ENCODE peak calls at places on chromosome 6, in ten cellular contexts. G, F, V, U, O, I, S, P, L and W are unnamed samples.

GRCh38 chr6:2353412-2354137 is 108.2 kb upstream of the GMDS start:
- DNase-seq in S (peak), P (peak), U (peak), L (peak), G (peak), O (peak), F (no peak), I (peak), V (peak), W (peak)

GRCh38 chr6:3438190-3439167 is 18.4 kb downstream of the SLC22A23 start:
- DNase-seq in S (no peak), O (peak), V (no peak), G (peak), L (no peak), P (peak), U (no peak), I (no peak), F (no peak), W (peak)

GRCh38 chr6:160035241-160035640 is 66.4 kb downstream of the IGF2R start:
- DNase-seq in I (no peak), S (no peak), G (no peak), L (no peak), U (no peak), F (no peak), V (no peak), O (no peak), P (no peak), W (no peak)

GRCh38 chr6:37244430-37245310 is 12.9 kb upstream of the TBC1D22B start:
- DNase-seq in F (peak), G (peak), O (peak), U (no peak), P (no peak), V (peak), S (no peak), L (no peak), I (no peak), W (peak)

GRCh38 chr6:135895231-135895931 is 43.9 kb downstream of the PDE7B start:
- DNase-seq in G (no peak), F (no peak), O (no peak), P (no peak), U (no peak), L (no peak), I (no peak), S (no peak), V (no peak), W (no peak)

GRCh38 chr6:33686981-33687975 is 24.2 kb downstream of the UQCC2 start:
- DNase-seq in F (no peak), S (no peak), L (no peak), U (no peak), O (no peak), I (no peak), P (no peak), G (no peak), V (no peak), W (no peak)

GRCh38 chr6:152636675-152637421 is at the start of gene SYNE1:
- DNase-seq in O (peak), S (peak), I (peak), G (no peak), U (no peak), V (no peak), L (no peak), F (peak), P (peak), W (no peak)

GRCh38 chr6:113630365-113630737 is 226.8 kb upstream of the MARCKS start:
- DNase-seq in G (no peak), O (peak), F (no peak), I (no peak), S (no peak), P (no peak), U (no peak), V (no peak), L (no peak), W (peak)

GRCh38 chr6:108492131-108492766 is 68.5 kb upstream of the FOXO3 start:
- DNase-seq in S (no peak), P (no peak), V (peak), L (no peak), F (no peak), O (peak), G (peak), I (no peak), U (no peak), W (peak)

GRCh38 chr6:144630857-144631256 is 345.7 kb downstream of the UTRN start:
- DNase-seq in G (no peak), F (no peak), P (no peak), V (no peak), O (no peak), L (no peak), U (no peak), S (no peak), I (no peak), W (no peak)

GRCh38 chr6:29813809-29814208 is 13.8 kb upstream of the HLA-G start:
- DNase-seq in V (no peak), S (no peak), F (no peak), I (no peak), P (peak), G (peak), O (peak), U (no peak), L (no peak), W (peak)

GRCh38 chr6:54694928-54695532 is 151.5 kb upstream of the FAM83B start:
- DNase-seq in G (no peak), I (no peak), V (no peak), P (no peak), O (no peak), F (no peak), S (no peak), U (no peak), L (no peak), W (no peak)